ENCODE peak calls at places on chromosomes 4 and X, in seven cellular contexts. U is right lobe of liver, A is brain microvascular endothelial cell, S is adrenal gland, O is upper lobe of right lung, K is body of pancreas, G is choroid plexus epithelial cell. F is an unnamed sample.
A peak's percentile ranks its signal among the peaks of the same experiment; 100 is the strongest.

GRCh38 chr4:48578132-48578964 is 88.3 kb downstream of the ZAR1 start:
- DNase-seq in O (no peak), A (peak; percentile 60), K (peak; percentile 66), U (no peak), S (peak; percentile 80), G (peak; percentile 89), F (peak; percentile 78)

GRCh38 chr4:7075962-7076693 is 8.3 kb upstream of the GRPEL1 start:
- DNase-seq in S (no peak), A (no peak), G (peak; percentile 48), O (no peak), K (no peak), U (no peak), F (no peak)

GRCh38 chrX:45513042-45513441 is 312.4 kb upstream of the DIPK2B start:
- DNase-seq in K (no peak), A (no peak), S (no peak), O (no peak), U (no peak), G (no peak), F (no peak)

GRCh38 chrX:21745756-21746155 is 12.2 kb downstream of the SMPX start:
- DNase-seq in U (peak; percentile 28), O (no peak), S (peak; percentile 68), G (peak; percentile 58), K (peak; percentile 48), A (peak; percentile 43), F (peak; percentile 20)

GRCh38 chr4:152363086-152363485 is 172.8 kb downstream of the FBXW7 start:
- DNase-seq in S (no peak), A (no peak), G (no peak), K (no peak), O (no peak), U (no peak), F (no peak)

GRCh38 chrX:15468036-15468435 is 25.1 kb downstream of the PIR start:
- DNase-seq in U (no peak), S (peak; percentile 27), A (peak; percentile 20), G (peak; percentile 68), K (peak; percentile 11), O (no peak), F (peak; percentile 84)

GRCh38 chr4:7627251-7628250 is 192.8 kb upstream of the PSAPL1 start:
- DNase-seq in O (no peak), U (no peak), K (no peak), G (no peak), A (no peak), S (no peak), F (no peak)

GRCh38 chrX:124151195-124151594 is 181.3 kb upstream of the TEX13D start:
- DNase-seq in K (no peak), A (no peak), G (no peak), U (no peak), S (no peak), O (no peak), F (no peak)

GRCh38 chr4:27861381-27861787 is 1000.7 kb downstream of the STIM2 start:
- DNase-seq in U (peak; percentile 25), O (no peak), K (peak; percentile 13), A (peak; percentile 67), S (peak; percentile 21), G (peak; percentile 75), F (peak; percentile 83)

GRCh38 chrX:49191033-49191871 is 5.1 kb upstream of the PRICKLE3 start:
- DNase-seq in A (peak; percentile 98), K (peak; percentile 89), S (peak; percentile 94), O (peak; percentile 93), U (peak; percentile 90), G (peak; percentile 100), F (peak; percentile 98)

GRCh38 chrX:49193542-49193964 is 6.4 kb downstream of the SYP start:
- DNase-seq in O (no peak), S (no peak), K (no peak), G (no peak), U (no peak), A (no peak), F (no peak)

GRCh38 chrX:49188468-49189076 is 2.4 kb upstream of the PRICKLE3 start:
- DNase-seq in U (no peak), S (no peak), K (no peak), A (no peak), O (no peak), G (no peak), F (no peak)

GRCh38 chrX:49192722-49193328 is 6.7 kb upstream of the PRICKLE3 start:
- DNase-seq in K (peak; percentile 30), U (no peak), S (no peak), G (peak; percentile 58), O (no peak), A (peak; percentile 8), F (peak; percentile 50)

DNA sequence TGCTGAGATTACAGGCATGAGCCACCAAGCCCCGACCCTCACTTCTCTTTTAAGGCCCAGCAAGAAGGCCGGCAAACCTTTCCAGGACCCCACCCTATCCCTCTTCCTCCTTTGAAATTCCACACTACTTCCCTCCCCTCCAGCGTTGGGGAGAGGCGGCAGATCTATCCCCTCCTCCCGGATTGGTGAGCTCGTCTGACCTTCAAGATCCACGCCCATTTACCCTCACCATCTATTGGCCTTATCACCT is 4.5 kb upstream of the PRICKLE3 start:
- DNase-seq in G (no peak), S (no peak), A (no peak), K (no peak), O (no peak), U (no peak), F (no peak)
- H3K4me3 ChIP-seq in G (peak overlapping the region; percentile 60), S (peak overlapping the region; percentile 6), A (peak overlapping the region; percentile 50), K (no peak overlapping the region), O (peak overlapping the region; percentile 50), U (peak overlapping the region; percentile 12), F (peak overlapping the region; percentile 46)

GRCh38 chrX:115957862-115958490 is 212.6 kb upstream of the AGTR2 start:
- DNase-seq in O (no peak), A (no peak), G (no peak), U (no peak), K (peak; percentile 19), S (no peak), F (no peak)

GRCh38 chrX:115958687-115959359 is 211.7 kb upstream of the AGTR2 start:
- DNase-seq in G (no peak), O (no peak), U (no peak), K (no peak), S (no peak), A (no peak), F (peak; percentile 19)

DNA sequence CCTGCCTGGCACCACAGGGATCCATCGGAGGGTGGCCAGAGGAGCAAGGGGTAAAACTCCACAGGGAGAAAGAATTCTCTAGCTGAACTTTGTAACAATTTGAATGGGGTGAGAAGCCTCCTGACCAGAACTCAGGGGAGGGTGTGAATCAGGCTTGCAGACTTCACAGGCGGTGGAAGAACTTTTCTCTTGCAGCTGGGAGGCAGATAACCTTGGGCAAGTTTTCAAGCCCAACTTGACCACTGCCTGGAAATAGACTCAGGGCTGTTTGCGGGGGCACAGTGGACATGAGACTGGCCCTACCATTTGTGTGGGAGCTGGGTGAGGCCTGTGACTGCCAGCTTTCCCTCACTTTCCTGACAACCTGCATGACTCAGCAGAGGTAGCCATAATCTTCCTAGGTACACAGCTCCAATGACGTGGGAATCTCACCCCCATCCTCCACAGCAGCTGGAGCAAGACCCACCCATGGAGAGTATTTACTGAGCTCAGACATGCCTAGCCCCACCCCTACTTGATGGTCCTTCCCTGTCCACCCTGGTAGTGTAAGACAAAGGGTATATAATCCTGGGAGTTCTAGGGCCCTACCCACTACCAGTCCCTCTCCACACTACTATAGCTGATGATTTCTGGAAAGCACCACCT is 210.0 kb upstream of the AGTR2 start:
- DNase-seq in O (no peak), U (no peak), K (no peak), A (no peak), G (no peak), S (no peak), F (peak; percentile 84)
- TF ChIP-seq CTCF in O (no peak), U (no peak), K (no peak), A (no peak), G (no peak), S (no peak), F (no peak)

DNA sequence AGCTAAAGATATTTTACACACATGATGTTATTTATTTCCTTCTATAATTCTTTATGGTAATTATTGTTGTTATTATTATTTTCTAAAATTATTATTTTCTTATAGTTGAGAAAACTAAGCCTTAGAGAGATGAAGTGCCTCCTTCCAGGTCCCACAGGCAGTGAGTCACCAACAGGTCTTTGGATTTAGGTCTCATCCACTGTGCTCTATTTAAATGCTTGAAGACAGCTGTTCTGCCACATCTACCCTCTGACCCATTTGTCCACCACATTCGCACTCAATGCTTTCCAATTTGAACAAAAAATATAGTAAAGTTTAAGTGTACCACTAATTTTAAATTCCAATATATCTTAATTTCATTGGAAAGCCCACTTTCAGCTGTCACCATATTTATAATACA is 566.4 kb downstream of the PPARGC1A start:
- DNase-seq in S (no peak), O (no peak), U (no peak), A (no peak), K (no peak), G (no peak), F (no peak)
- H3K4me3 ChIP-seq in S (no peak overlapping the region), O (no peak overlapping the region), U (no peak overlapping the region), A (no peak overlapping the region), K (no peak overlapping the region), G (no peak overlapping the region), F (no peak overlapping the region)

GRCh38 chr4:100367451-100367850 is 150.4 kb downstream of the EMCN start:
- DNase-seq in G (peak; percentile 94), O (no peak), A (peak; percentile 18), S (no peak), K (no peak), U (no peak), F (no peak)

GRCh38 chr4:100369871-100370270 is 148.0 kb downstream of the EMCN start:
- DNase-seq in O (no peak), U (no peak), G (no peak), A (no peak), S (no peak), K (no peak), F (no peak)

DNA sequence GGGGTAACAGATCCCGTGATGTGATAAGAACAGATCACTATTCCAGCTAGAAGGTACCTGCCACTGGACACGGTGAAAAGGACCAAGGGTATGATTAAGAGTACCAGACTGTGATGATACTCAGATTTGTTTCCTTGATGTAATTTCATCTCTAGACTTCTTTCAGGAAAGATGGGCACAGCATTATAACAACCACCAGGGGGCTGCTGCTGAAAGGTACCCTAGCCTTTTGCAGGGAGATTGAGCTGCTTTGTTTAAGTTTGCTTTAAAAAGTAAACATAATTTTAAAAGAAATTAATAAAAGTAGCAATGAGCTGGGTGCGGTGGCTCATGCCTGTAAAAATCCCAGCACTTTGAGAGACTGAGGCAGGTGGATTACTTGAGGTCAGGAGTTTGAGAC is 145.4 kb downstream of the EMCN start:
- DNase-seq in K (no peak), A (no peak), S (no peak), O (no peak), U (no peak), G (peak; percentile 58), F (peak; percentile 6)
- TF ChIP-seq CTCF in K (peak; percentile 19), A (peak; percentile 81), S (peak; percentile 12), O (peak; percentile 19), U (no peak), G (peak; percentile 81), F (peak; percentile 44)

DNA sequence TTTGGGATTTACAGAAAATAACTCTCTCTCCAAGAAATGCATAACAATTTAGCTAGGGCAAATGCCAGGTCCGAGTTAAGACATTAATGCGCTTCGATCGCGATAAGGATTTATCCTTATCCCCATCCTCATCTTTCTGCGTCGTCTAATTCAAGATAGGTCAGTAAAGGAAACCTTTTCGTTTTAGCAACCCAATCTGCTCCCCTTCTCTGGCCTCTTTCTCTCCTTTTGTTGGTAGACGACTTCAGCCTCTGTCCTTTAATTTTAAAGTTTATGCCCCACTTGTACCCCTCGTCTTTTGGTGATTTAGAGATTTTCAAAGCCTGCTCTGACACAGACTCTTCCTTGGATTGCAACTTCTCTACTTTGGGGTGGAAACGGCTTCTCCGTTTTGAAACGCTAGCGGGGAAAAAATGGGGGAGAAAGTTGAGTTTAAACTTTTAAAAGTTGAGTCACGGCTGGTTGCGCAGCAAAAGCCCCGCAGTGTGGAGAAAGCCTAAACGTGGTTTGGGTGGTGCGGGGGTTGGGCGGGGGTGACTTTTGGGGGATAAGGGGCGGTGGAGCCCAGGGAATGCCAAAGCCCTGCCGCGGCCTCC is 533 bp upstream of the FGF2 start:
- DNase-seq in G (peak; percentile 22), A (peak; percentile 14), U (no peak), S (no peak), K (no peak), O (no peak), F (no peak)
- H3K4me3 ChIP-seq in G (peak overlapping the region; percentile 82), A (peak overlapping the region; percentile 84), U (peak overlapping the region; percentile 27), S (peak overlapping the region; percentile 13), K (no peak overlapping the region), O (peak overlapping the region; percentile 61), F (no peak overlapping the region)

F was measured in epithelial cell of esophagus.